ENCODE peak calls at places on chromosomes 1 and 21, in six cellular contexts. One of them, this sample, is unnamed. For H3K36me3, the result is how much of the 10 kb centered on the place peaks cover.

GRCh38 chr1:174408142-174408541 is 39.6 kb upstream of the GPR52 start:
- DNase-seq in cardiac muscle cell: no peak
- DNase-seq in CD8-positive, alpha-beta T cell: no peak
- DNase-seq in stomach: no peak
- DNase-seq in lower lobe of right lung: no peak
- DNase-seq in naive thymus-derived CD4-positive, alpha-beta T cell: no peak
- DNase-seq in this sample: no peak

GRCh38 chr1:8702121-8702520 is 115.3 kb downstream of the RERE start:
- DNase-seq in stomach: peak
- DNase-seq in cardiac muscle cell: peak
- DNase-seq in CD8-positive, alpha-beta T cell: no peak
- DNase-seq in naive thymus-derived CD4-positive, alpha-beta T cell: no peak
- DNase-seq in lower lobe of right lung: peak
- DNase-seq in this sample: no peak

GRCh38 chr21:44950351-44950750 is 10.5 kb downstream of the SLX9 start:
- DNase-seq in naive thymus-derived CD4-positive, alpha-beta T cell: no peak
- DNase-seq in CD8-positive, alpha-beta T cell: no peak
- DNase-seq in cardiac muscle cell: no peak
- DNase-seq in lower lobe of right lung: peak
- DNase-seq in stomach: no peak
- DNase-seq in this sample: no peak

GRCh38 chr1:100188617-100189016 is 10.6 kb upstream of the LRRC39 start:
- DNase-seq in CD8-positive, alpha-beta T cell: no peak
- DNase-seq in lower lobe of right lung: no peak
- DNase-seq in stomach: no peak
- DNase-seq in cardiac muscle cell: peak
- DNase-seq in naive thymus-derived CD4-positive, alpha-beta T cell: no peak
- DNase-seq in this sample: peak

GRCh38 chr21:44694776-44695175 is 2.2 kb upstream of the KRTAP10-12 start:
- DNase-seq in stomach: no peak
- DNase-seq in CD8-positive, alpha-beta T cell: peak
- DNase-seq in naive thymus-derived CD4-positive, alpha-beta T cell: no peak
- DNase-seq in lower lobe of right lung: no peak
- DNase-seq in cardiac muscle cell: no peak
- DNase-seq in this sample: no peak

GRCh38 chr1:230158422-230159291 is 91.6 kb downstream of the GALNT2 start:
- DNase-seq in CD8-positive, alpha-beta T cell: no peak
- DNase-seq in cardiac muscle cell: no peak
- DNase-seq in lower lobe of right lung: no peak
- DNase-seq in stomach: no peak
- DNase-seq in naive thymus-derived CD4-positive, alpha-beta T cell: no peak
- DNase-seq in this sample: peak

GRCh38 chr21:18522181-18522771 is 118.7 kb upstream of the TMPRSS15 start:
- DNase-seq in cardiac muscle cell: no peak
- DNase-seq in CD8-positive, alpha-beta T cell: no peak
- DNase-seq in stomach: no peak
- DNase-seq in naive thymus-derived CD4-positive, alpha-beta T cell: no peak
- DNase-seq in lower lobe of right lung: no peak
- DNase-seq in this sample: peak

GRCh38 chr1:9004031-9004730 is 22.0 kb downstream of the SLC2A7 start:
- DNase-seq in cardiac muscle cell: no peak
- DNase-seq in lower lobe of right lung: no peak
- DNase-seq in stomach: no peak
- DNase-seq in naive thymus-derived CD4-positive, alpha-beta T cell: peak
- DNase-seq in CD8-positive, alpha-beta T cell: peak
- DNase-seq in this sample: no peak

GRCh38 chr1:6634278-6635052 is 9.8 kb downstream of the THAP3 start:
- DNase-seq in cardiac muscle cell: peak
- DNase-seq in lower lobe of right lung: peak
- DNase-seq in naive thymus-derived CD4-positive, alpha-beta T cell: peak
- DNase-seq in CD8-positive, alpha-beta T cell: peak
- DNase-seq in stomach: peak
- DNase-seq in this sample: no peak

GRCh38 chr1:186983327-186983726 is 154.6 kb downstream of the PLA2G4A start:
- DNase-seq in lower lobe of right lung: peak
- DNase-seq in naive thymus-derived CD4-positive, alpha-beta T cell: no peak
- DNase-seq in stomach: no peak
- DNase-seq in cardiac muscle cell: peak
- DNase-seq in CD8-positive, alpha-beta T cell: no peak
- DNase-seq in this sample: peak

GRCh38 chr1:206589206-206589605 is 23.1 kb downstream of the EIF2D start:
- DNase-seq in cardiac muscle cell: peak
- DNase-seq in lower lobe of right lung: no peak
- DNase-seq in stomach: no peak
- DNase-seq in CD8-positive, alpha-beta T cell: no peak
- DNase-seq in naive thymus-derived CD4-positive, alpha-beta T cell: no peak
- DNase-seq in this sample: peak

GRCh38 chr1:204545202-204545601 is 29.0 kb downstream of the MDM4 start:
- DNase-seq in stomach: no peak
- DNase-seq in CD8-positive, alpha-beta T cell: no peak
- DNase-seq in naive thymus-derived CD4-positive, alpha-beta T cell: no peak
- DNase-seq in lower lobe of right lung: no peak
- DNase-seq in cardiac muscle cell: peak
- DNase-seq in this sample: no peak

GRCh38 chr1:244291171-244291866 is 160.4 kb downstream of the ADSS2 start:
- DNase-seq in stomach: no peak
- DNase-seq in naive thymus-derived CD4-positive, alpha-beta T cell: no peak
- DNase-seq in lower lobe of right lung: no peak
- DNase-seq in CD8-positive, alpha-beta T cell: no peak
- DNase-seq in cardiac muscle cell: no peak
- DNase-seq in this sample: no peak

GRCh38 chr1:159705251-159705910 is 9.0 kb downstream of the CRP start:
- DNase-seq in stomach: no peak
- DNase-seq in CD8-positive, alpha-beta T cell: no peak
- DNase-seq in lower lobe of right lung: no peak
- DNase-seq in naive thymus-derived CD4-positive, alpha-beta T cell: no peak
- DNase-seq in cardiac muscle cell: no peak
- DNase-seq in this sample: no peak

GRCh38 chr1:76352741-76353435 is 278.3 kb downstream of the ST6GALNAC3 start:
- DNase-seq in lower lobe of right lung: no peak
- DNase-seq in CD8-positive, alpha-beta T cell: no peak
- DNase-seq in naive thymus-derived CD4-positive, alpha-beta T cell: no peak
- DNase-seq in cardiac muscle cell: no peak
- DNase-seq in stomach: no peak
- DNase-seq in this sample: no peak

GRCh38 chr1:203512830-203513578 is 19.1 kb downstream of the OPTC start:
- DNase-seq in cardiac muscle cell: peak
- DNase-seq in lower lobe of right lung: no peak
- DNase-seq in naive thymus-derived CD4-positive, alpha-beta T cell: peak
- DNase-seq in stomach: peak
- DNase-seq in CD8-positive, alpha-beta T cell: no peak
- DNase-seq in this sample: peak

GRCh38 chr1:9877962-9878361 is 32.1 kb downstream of the CTNNBIP1 start:
- DNase-seq in lower lobe of right lung: no peak
- DNase-seq in stomach: peak
- DNase-seq in CD8-positive, alpha-beta T cell: no peak
- DNase-seq in naive thymus-derived CD4-positive, alpha-beta T cell: no peak
- DNase-seq in cardiac muscle cell: no peak
- DNase-seq in this sample: no peak

GRCh38 chr1:150152772-150153461 is 3.2 kb downstream of the PLEKHO1 start:
- DNase-seq in lower lobe of right lung: peak
- DNase-seq in naive thymus-derived CD4-positive, alpha-beta T cell: no peak
- DNase-seq in cardiac muscle cell: peak
- DNase-seq in stomach: no peak
- DNase-seq in CD8-positive, alpha-beta T cell: no peak
- DNase-seq in this sample: peak

GRCh38 chr1:28193701-28194161 is 17.2 kb upstream of the PTAFR start:
- DNase-seq in naive thymus-derived CD4-positive, alpha-beta T cell: no peak
- DNase-seq in stomach: no peak
- DNase-seq in CD8-positive, alpha-beta T cell: no peak
- DNase-seq in cardiac muscle cell: no peak
- DNase-seq in lower lobe of right lung: no peak
- DNase-seq in this sample: no peak

GRCh38 chr1:28194326-28195035 is 18.0 kb upstream of the PTAFR start:
- DNase-seq in lower lobe of right lung: no peak
- DNase-seq in naive thymus-derived CD4-positive, alpha-beta T cell: no peak
- DNase-seq in CD8-positive, alpha-beta T cell: no peak
- DNase-seq in cardiac muscle cell: no peak
- DNase-seq in stomach: no peak
- DNase-seq in this sample: no peak

GRCh38 chr1:28195780-28196179 is 19.3 kb upstream of the PTAFR start:
- DNase-seq in CD8-positive, alpha-beta T cell: no peak
- DNase-seq in naive thymus-derived CD4-positive, alpha-beta T cell: no peak
- DNase-seq in cardiac muscle cell: peak
- DNase-seq in lower lobe of right lung: no peak
- DNase-seq in stomach: no peak
- DNase-seq in this sample: no peak

GRCh38 chr1:28190996-28191645 is 14.6 kb upstream of the PTAFR start:
- DNase-seq in lower lobe of right lung: no peak
- DNase-seq in CD8-positive, alpha-beta T cell: no peak
- DNase-seq in cardiac muscle cell: peak
- DNase-seq in stomach: no peak
- DNase-seq in naive thymus-derived CD4-positive, alpha-beta T cell: no peak
- DNase-seq in this sample: no peak

DNA sequence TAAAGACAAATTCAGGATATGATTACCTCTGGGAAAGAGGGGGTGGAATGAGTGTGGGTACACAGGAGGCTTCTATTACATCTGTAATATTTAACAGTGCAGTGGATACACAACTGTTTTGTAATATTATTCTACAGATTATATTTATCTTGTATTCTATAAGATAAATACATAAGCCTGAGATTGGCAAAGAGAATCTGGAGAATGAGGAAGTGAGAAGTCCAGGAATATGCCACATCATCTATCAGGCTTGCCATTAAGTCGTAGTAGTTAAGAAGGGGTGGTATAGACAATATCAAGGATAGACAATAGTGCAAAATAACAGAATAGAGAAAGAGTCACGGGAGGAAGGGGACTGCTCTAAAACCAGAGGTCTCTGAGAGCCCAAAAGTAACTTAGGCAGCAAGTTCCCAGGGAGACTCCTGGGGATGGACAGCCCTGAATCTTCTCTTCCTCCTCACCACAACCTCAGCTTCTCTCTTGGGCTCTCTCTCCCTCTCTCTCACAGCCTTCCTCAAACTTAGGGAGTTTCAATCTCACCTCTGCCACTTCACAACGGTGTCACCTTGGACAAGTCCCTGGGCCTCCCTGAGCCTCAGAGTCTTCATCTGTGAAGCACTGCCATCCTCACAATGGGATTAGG is 14.0 kb upstream of the PTAFR start:
- DNase-seq in lower lobe of right lung: no peak
- DNase-seq in naive thymus-derived CD4-positive, alpha-beta T cell: no peak
- DNase-seq in CD8-positive, alpha-beta T cell: no peak
- DNase-seq in stomach: no peak
- DNase-seq in cardiac muscle cell: peak
- DNase-seq in this sample: no peak
- H3K4me3 ChIP-seq in lower lobe of right lung: no peak
- H3K4me3 ChIP-seq in naive thymus-derived CD4-positive, alpha-beta T cell: no peak
- H3K4me3 ChIP-seq in CD8-positive, alpha-beta T cell: no peak
- H3K4me3 ChIP-seq in stomach: no peak
- H3K4me3 ChIP-seq in cardiac muscle cell: no peak
- H3K4me3 ChIP-seq in this sample: no peak

GRCh38 chr1:153860285-153860684 is 62.5 kb downstream of the GATAD2B start:
- DNase-seq in cardiac muscle cell: no peak
- DNase-seq in CD8-positive, alpha-beta T cell: no peak
- DNase-seq in naive thymus-derived CD4-positive, alpha-beta T cell: no peak
- DNase-seq in stomach: no peak
- DNase-seq in lower lobe of right lung: no peak
- DNase-seq in this sample: no peak

GRCh38 chr1:153852170-153852569 is 70.6 kb downstream of the GATAD2B start:
- DNase-seq in CD8-positive, alpha-beta T cell: peak
- DNase-seq in stomach: no peak
- DNase-seq in naive thymus-derived CD4-positive, alpha-beta T cell: no peak
- DNase-seq in cardiac muscle cell: no peak
- DNase-seq in lower lobe of right lung: no peak
- DNase-seq in this sample: no peak

DNA sequence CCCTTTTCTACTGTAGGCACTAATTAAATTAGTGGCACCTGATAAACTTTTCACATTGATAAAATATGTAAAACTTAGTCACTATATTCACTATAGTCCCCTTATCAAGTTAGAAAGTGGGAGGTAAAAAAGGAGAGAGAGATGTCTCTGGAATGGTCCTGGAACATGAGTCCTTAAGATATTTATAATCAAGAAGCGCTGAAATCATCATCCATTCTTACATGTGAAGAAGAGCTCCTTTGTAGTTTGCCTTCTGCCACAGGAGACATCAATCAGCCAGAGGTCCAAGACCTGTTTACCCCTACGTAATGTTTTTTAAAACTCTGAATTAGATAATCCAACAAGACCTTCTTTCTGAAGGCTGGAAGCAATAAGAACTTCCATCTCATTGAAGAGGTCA is 65.3 kb downstream of the GATAD2B start:
- DNase-seq in lower lobe of right lung: no peak
- DNase-seq in naive thymus-derived CD4-positive, alpha-beta T cell: no peak
- DNase-seq in cardiac muscle cell: no peak
- DNase-seq in stomach: no peak
- DNase-seq in CD8-positive, alpha-beta T cell: no peak
- DNase-seq in this sample: no peak
- H3K36me3 ChIP-seq in lower lobe of right lung: under half
- H3K36me3 ChIP-seq in naive thymus-derived CD4-positive, alpha-beta T cell: under half
- H3K36me3 ChIP-seq in cardiac muscle cell: under half
- H3K36me3 ChIP-seq in stomach: under half
- H3K36me3 ChIP-seq in CD8-positive, alpha-beta T cell: under half
- H3K36me3 ChIP-seq in this sample: under half

DNA sequence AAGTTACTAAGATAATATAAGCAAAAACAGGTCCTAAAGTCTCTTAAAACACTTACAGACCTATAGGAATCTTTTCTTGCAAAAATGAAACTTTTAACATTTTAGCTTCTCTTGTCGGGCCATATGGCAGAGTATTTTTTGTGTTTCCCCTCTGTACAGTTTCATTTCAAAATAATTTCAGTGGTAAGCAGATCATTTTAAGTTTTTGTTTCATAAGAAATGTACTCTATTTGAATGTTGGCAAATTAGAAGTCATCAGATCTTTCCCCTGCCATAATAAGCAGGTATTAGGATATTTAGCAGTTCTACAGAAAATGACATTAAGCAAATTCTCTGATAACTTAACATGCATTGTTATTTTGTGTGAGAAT is 37.9 kb downstream of the RGL1 start:
- DNase-seq in stomach: no peak
- DNase-seq in naive thymus-derived CD4-positive, alpha-beta T cell: no peak
- DNase-seq in cardiac muscle cell: no peak
- DNase-seq in CD8-positive, alpha-beta T cell: no peak
- DNase-seq in lower lobe of right lung: no peak
- DNase-seq in this sample: no peak
- H3K27ac ChIP-seq in stomach: peak
- H3K27ac ChIP-seq in naive thymus-derived CD4-positive, alpha-beta T cell: no peak
- H3K27ac ChIP-seq in cardiac muscle cell: peak
- H3K27ac ChIP-seq in CD8-positive, alpha-beta T cell: no peak
- H3K27ac ChIP-seq in lower lobe of right lung: peak
- H3K27ac ChIP-seq in this sample: peak

DNA sequence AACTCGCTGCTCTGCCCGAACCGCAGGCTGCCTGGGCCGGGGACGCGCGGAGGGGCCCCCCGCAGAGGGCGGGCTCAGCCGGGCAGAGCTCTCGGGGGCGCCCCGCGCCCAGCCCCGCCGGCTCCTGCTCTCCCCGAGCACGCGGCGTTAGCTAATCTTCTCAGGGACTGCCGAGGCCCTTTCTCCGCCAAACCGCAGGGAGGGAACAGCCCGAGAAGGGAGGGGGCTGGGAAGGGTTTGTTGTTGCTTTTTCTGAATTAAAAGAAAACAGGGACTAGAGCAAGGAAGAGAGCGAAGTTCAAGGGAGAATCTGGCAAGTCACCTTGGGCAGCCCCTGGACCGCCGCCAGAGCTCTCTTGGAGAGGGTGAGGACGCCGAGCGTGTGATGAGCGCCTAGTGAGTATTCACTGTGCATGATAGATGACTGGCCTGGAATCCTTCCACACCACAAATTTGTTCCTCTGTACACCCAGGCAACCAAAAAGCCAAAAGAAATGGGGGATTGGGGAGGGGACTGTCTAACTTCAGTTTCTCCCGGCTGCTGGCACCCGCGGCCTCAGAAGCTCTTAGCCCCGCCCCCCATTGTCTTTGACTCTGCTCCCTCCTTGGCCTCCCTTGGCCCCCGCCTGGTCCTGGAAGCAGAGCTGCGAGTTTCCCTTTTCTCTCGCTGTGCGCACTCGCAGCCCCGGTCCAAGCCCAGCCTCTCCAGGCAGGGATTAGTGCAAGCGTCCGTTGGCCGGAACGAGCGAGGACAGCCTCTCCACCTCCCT is 19.7 kb upstream of the LMX1A start:
- DNase-seq in naive thymus-derived CD4-positive, alpha-beta T cell: peak
- DNase-seq in CD8-positive, alpha-beta T cell: no peak
- DNase-seq in stomach: peak
- DNase-seq in lower lobe of right lung: peak
- DNase-seq in cardiac muscle cell: peak
- DNase-seq in this sample: peak
- H3K4me3 ChIP-seq in naive thymus-derived CD4-positive, alpha-beta T cell: peak
- H3K4me3 ChIP-seq in CD8-positive, alpha-beta T cell: peak
- H3K4me3 ChIP-seq in stomach: peak
- H3K4me3 ChIP-seq in lower lobe of right lung: peak
- H3K4me3 ChIP-seq in cardiac muscle cell: peak
- H3K4me3 ChIP-seq in this sample: peak